ENCODE peak calls at places on chromosomes 3 and 15, in five cellular contexts. E is upper lobe of right lung, A is type B pancreatic cell, Q is KBM-7, P is ovary. N is an unnamed sample.

GRCh38 chr3:76501315-76501714 is 538.6 kb upstream of the ROBO2 start:
- DNase-seq in A (no peak), Q (no peak), P (no peak), E (no peak), N (no peak)

GRCh38 chr15:73996939-73997338 is 2.4 kb downstream of the PML start:
- DNase-seq in E (no peak), P (no peak), A (no peak), Q (peak), N (no peak)

GRCh38 chr3:177108648-177109047 is 88.6 kb downstream of the TBL1XR1 start:
- DNase-seq in Q (no peak), P (no peak), E (no peak), A (no peak), N (no peak)

GRCh38 chr15:69591905-69592508 is 139.4 kb downstream of the RPLP1 start:
- DNase-seq in A (no peak), Q (no peak), P (no peak), E (no peak), N (no peak)

GRCh38 chr3:24232784-24233183 is 261.9 kb downstream of the THRB start:
- DNase-seq in P (no peak), E (no peak), A (no peak), Q (no peak), N (no peak)

GRCh38 chr3:110779581-110779980 is 292.0 kb upstream of the NECTIN3 start:
- DNase-seq in P (no peak), E (no peak), Q (no peak), A (no peak), N (no peak)

GRCh38 chr3:45105855-45106655 is 40.1 kb downstream of the CDCP1 start:
- DNase-seq in Q (peak), E (no peak), A (no peak), P (no peak), N (no peak)

GRCh38 chr3:17157713-17158112 is 273.0 kb downstream of the PLCL2 start:
- DNase-seq in E (no peak), P (no peak), A (no peak), Q (no peak), N (no peak)

GRCh38 chr3:141089339-141090152 is 38.4 kb downstream of the SPSB4 start:
- DNase-seq in Q (no peak), A (no peak), P (no peak), E (no peak), N (no peak)

GRCh38 chr3:13081603-13082360 is 8.6 kb upstream of the IQSEC1 start:
- DNase-seq in E (no peak), Q (no peak), P (no peak), A (no peak), N (no peak)

GRCh38 chr3:31145062-31145461 is 250.6 kb upstream of the GADL1 start:
- DNase-seq in Q (no peak), A (no peak), E (no peak), P (no peak), N (no peak)

N was measured in D721Med.